ENCODE peak calls at places on chromosomes 16 and 17, in five cellular contexts. X, O, M, D and H are unnamed samples.

GRCh38 chr16:359067-359763 is 6.7 kb upstream of the AXIN1 start:
- DNase-seq in X (no peak), O (no peak), M (no peak), D (no peak), H (no peak)

GRCh38 chr16:63655846-63656245 is 1466.0 kb downstream of the CDH11 start:
- DNase-seq in X (no peak), O (no peak), M (no peak), D (no peak), H (no peak)

GRCh38 chr17:61809816-61810392 is 53.4 kb downstream of the BRIP1 start:
- DNase-seq in X (peak; percentile 77), O (no peak), M (no peak), D (peak; percentile 82), H (no peak)

GRCh38 chr17:2102931-2103398 is 48.1 kb downstream of the HIC1 start:
- DNase-seq in X (no peak), O (no peak), M (no peak), D (peak; percentile 79), H (no peak)

GRCh38 chr16:50270510-50271147 is 4.3 kb downstream of the ADCY7 start:
- DNase-seq in X (no peak), O (no peak), M (no peak), D (no peak), H (no peak)

GRCh38 chr17:2814049-2814448 is 17.8 kb downstream of the RAP1GAP2 start:
- DNase-seq in X (no peak), O (no peak), M (no peak), D (no peak), H (no peak)

GRCh38 chr17:50267074-50267841 is 7.0 kb upstream of the TMEM92 start:
- DNase-seq in X (no peak), O (no peak), M (no peak), D (peak; percentile 68), H (no peak)

GRCh38 chr16:31128711-31129567 is 6.6 kb downstream of the PRSS8 start:
- DNase-seq in X (no peak), O (no peak), M (no peak), D (no peak), H (no peak)

GRCh38 chr17:77909236-77909635 is 49.3 kb upstream of the TNRC6C start:
- DNase-seq in X (no peak), O (no peak), M (no peak), D (no peak), H (no peak)

GRCh38 chr16:71590584-71590983 is 13.7 kb upstream of the TAT start:
- DNase-seq in X (no peak), O (no peak), M (no peak), D (no peak), H (no peak)

GRCh38 chr17:8029121-8029520 is 9.7 kb upstream of the ALOX15B start:
- DNase-seq in X (peak; percentile 15), O (no peak), M (no peak), D (no peak), H (no peak)

GRCh38 chr16:89183463-89183862 is 11.9 kb downstream of the CDH15 start:
- DNase-seq in X (no peak), O (no peak), M (no peak), D (no peak), H (no peak)

GRCh38 chr17:17873450-17873991 is 36.7 kb upstream of the SREBF1 start:
- DNase-seq in X (no peak), O (no peak), M (no peak), D (no peak), H (no peak)

GRCh38 chr17:79919164-79919585 is 79.9 kb upstream of the CBX4 start:
- DNase-seq in X (no peak), O (no peak), M (no peak), D (no peak), H (no peak)

GRCh38 chr16:86740817-86741799 is 162.8 kb downstream of the FOXL1 start:
- DNase-seq in X (peak; percentile 80), O (no peak), M (no peak), D (peak; percentile 82), H (no peak)

GRCh38 chr17:66300956-66301355 is 1.5 kb upstream of the PRKCA start:
- DNase-seq in X (no peak), O (no peak), M (no peak), D (peak; percentile 40), H (no peak)

GRCh38 chr17:73343168-73343634 is 31.4 kb upstream of the CDC42EP4 start:
- DNase-seq in X (peak; percentile 44), O (no peak), M (no peak), D (peak; percentile 90), H (no peak)

GRCh38 chr17:59668816-59669215 is 38.4 kb downstream of the PTRH2 start:
- DNase-seq in X (peak; percentile 14), O (no peak), M (no peak), D (peak; percentile 95), H (no peak)

GRCh38 chr17:29151567-29151966 is 28.6 kb downstream of the MYO18A start:
- DNase-seq in X (peak; percentile 98), O (no peak), M (no peak), D (peak; percentile 60), H (no peak)

GRCh38 chr17:74417178-74418045 is 14.5 kb upstream of the GPRC5C start:
- DNase-seq in X (peak; percentile 3), O (no peak), M (no peak), D (peak; percentile 13), H (no peak)

GRCh38 chr17:33647976-33648375 is 354.9 kb upstream of the ASIC2 start:
- DNase-seq in X (no peak), O (no peak), M (no peak), D (peak; percentile 29), H (no peak)

GRCh38 chr17:39606434-39607056 is 1.2 kb downstream of the NEUROD2 start:
- DNase-seq in X (no peak), O (no peak), M (no peak), D (no peak), H (no peak)

GRCh38 chr16:78200623-78201096 is 101.2 kb downstream of the WWOX start:
- DNase-seq in X (no peak), O (no peak), M (no peak), D (no peak), H (no peak)

GRCh38 chr17:7280519-7281073 is 922 bp upstream of the SLC2A4 start:
- DNase-seq in X (peak; percentile 79), O (peak; percentile 68), M (peak; percentile 80), D (peak; percentile 82), H (peak; percentile 69)

GRCh38 chr16:15973460-15973859 is 24.0 kb downstream of the ABCC1 start:
- DNase-seq in X (no peak), O (no peak), M (no peak), D (no peak), H (no peak)

GRCh38 chr17:83128306-83129240 is 49.2 kb downstream of the METRNL start:
- DNase-seq in X (no peak), O (no peak), M (no peak), D (no peak), H (no peak)

GRCh38 chr16:84754353-84754856 is 54.6 kb downstream of the USP10 start:
- DNase-seq in X (peak; percentile 73), O (peak; percentile 65), M (peak; percentile 54), D (peak; percentile 96), H (peak; percentile 68)

GRCh38 chr17:8057691-8058114 is 18.8 kb downstream of the ALOX15B start:
- DNase-seq in X (peak; percentile 68), O (peak; percentile 63), M (peak; percentile 35), D (peak; percentile 90), H (peak; percentile 30)

GRCh38 chr16:57809276-57809793 is 7.0 kb upstream of the KIFC3 start:
- DNase-seq in X (no peak), O (no peak), M (no peak), D (no peak), H (no peak)

GRCh38 chr17:13265306-13265705 is 247.5 kb upstream of the ELAC2 start:
- DNase-seq in X (no peak), O (no peak), M (no peak), D (no peak), H (no peak)

GRCh38 chr17:28567604-28568003 is 3.7 kb downstream of the PIGS start:
- DNase-seq in X (no peak), O (no peak), M (no peak), D (no peak), H (no peak)

GRCh38 chr16:50396770-50397525 is 28.2 kb upstream of the BRD7 start:
- DNase-seq in X (no peak), O (no peak), M (no peak), D (peak; percentile 62), H (no peak)